ENCODE peak calls at places on chromosomes 4 and X, in eight cellular contexts. One of them, this sample, is unnamed.

GRCh38 chr4:172709376-172709775 is 459.2 kb upstream of the GALNT7 start:
- DNase-seq in stomach: no peak
- DNase-seq in brain microvascular endothelial cell: no peak
- DNase-seq in fibroblast of mammary gland: no peak
- DNase-seq in vagina: no peak
- DNase-seq in cardiac muscle cell: no peak
- DNase-seq in HFF-Myc: no peak
- DNase-seq in fibroblast of lung: no peak
- DNase-seq in this sample: no peak

GRCh38 chrX:49999048-49999447 is 76.7 kb downstream of the CLCN5 start:
- DNase-seq in HFF-Myc: peak
- DNase-seq in vagina: no peak
- DNase-seq in stomach: no peak
- DNase-seq in fibroblast of mammary gland: peak
- DNase-seq in brain microvascular endothelial cell: no peak
- DNase-seq in fibroblast of lung: peak
- DNase-seq in cardiac muscle cell: no peak
- DNase-seq in this sample: no peak

GRCh38 chr4:117983541-117984451 is 50.5 kb upstream of the NDST3 start:
- DNase-seq in fibroblast of mammary gland: no peak
- DNase-seq in stomach: no peak
- DNase-seq in cardiac muscle cell: peak
- DNase-seq in vagina: no peak
- DNase-seq in fibroblast of lung: peak
- DNase-seq in HFF-Myc: peak
- DNase-seq in brain microvascular endothelial cell: no peak
- DNase-seq in this sample: no peak

GRCh38 chr4:29014555-29014954 is 1705.6 kb upstream of the PCDH7 start:
- DNase-seq in vagina: no peak
- DNase-seq in HFF-Myc: no peak
- DNase-seq in fibroblast of mammary gland: no peak
- DNase-seq in cardiac muscle cell: no peak
- DNase-seq in brain microvascular endothelial cell: no peak
- DNase-seq in stomach: no peak
- DNase-seq in fibroblast of lung: no peak
- DNase-seq in this sample: no peak

GRCh38 chr4:39255266-39255665 is 72.9 kb downstream of the WDR19 start:
- DNase-seq in fibroblast of lung: peak
- DNase-seq in vagina: no peak
- DNase-seq in fibroblast of mammary gland: peak
- DNase-seq in stomach: no peak
- DNase-seq in brain microvascular endothelial cell: peak
- DNase-seq in cardiac muscle cell: peak
- DNase-seq in HFF-Myc: peak
- DNase-seq in this sample: no peak

GRCh38 chrX:151825927-151826471 is 86.7 kb upstream of the MAGEA4 start:
- DNase-seq in HFF-Myc: peak
- DNase-seq in fibroblast of mammary gland: peak
- DNase-seq in vagina: no peak
- DNase-seq in cardiac muscle cell: peak
- DNase-seq in fibroblast of lung: peak
- DNase-seq in stomach: no peak
- DNase-seq in brain microvascular endothelial cell: peak
- DNase-seq in this sample: no peak

GRCh38 chrX:13673016-13673415 is 15.9 kb upstream of the RAB9A start:
- DNase-seq in stomach: no peak
- DNase-seq in brain microvascular endothelial cell: no peak
- DNase-seq in vagina: no peak
- DNase-seq in HFF-Myc: no peak
- DNase-seq in fibroblast of mammary gland: no peak
- DNase-seq in fibroblast of lung: no peak
- DNase-seq in cardiac muscle cell: no peak
- DNase-seq in this sample: no peak

GRCh38 chr4:48565362-48566083 is 75.5 kb downstream of the ZAR1 start:
- DNase-seq in fibroblast of mammary gland: no peak
- DNase-seq in HFF-Myc: no peak
- DNase-seq in vagina: no peak
- DNase-seq in cardiac muscle cell: no peak
- DNase-seq in brain microvascular endothelial cell: no peak
- DNase-seq in stomach: no peak
- DNase-seq in fibroblast of lung: no peak
- DNase-seq in this sample: no peak

GRCh38 chr4:6541789-6542188 is 33.2 kb upstream of the MAN2B2 start:
- DNase-seq in fibroblast of lung: no peak
- DNase-seq in fibroblast of mammary gland: no peak
- DNase-seq in HFF-Myc: no peak
- DNase-seq in cardiac muscle cell: no peak
- DNase-seq in stomach: no peak
- DNase-seq in vagina: no peak
- DNase-seq in brain microvascular endothelial cell: no peak
- DNase-seq in this sample: no peak

GRCh38 chr4:186021461-186022167 is 47.3 kb upstream of the TLR3 start:
- DNase-seq in cardiac muscle cell: peak
- DNase-seq in brain microvascular endothelial cell: peak
- DNase-seq in HFF-Myc: no peak
- DNase-seq in stomach: no peak
- DNase-seq in fibroblast of mammary gland: peak
- DNase-seq in fibroblast of lung: peak
- DNase-seq in vagina: no peak
- DNase-seq in this sample: peak

GRCh38 chr4:145132521-145133098 is 34.5 kb downstream of the ABCE1 start:
- DNase-seq in cardiac muscle cell: peak
- DNase-seq in HFF-Myc: no peak
- DNase-seq in fibroblast of lung: peak
- DNase-seq in stomach: no peak
- DNase-seq in fibroblast of mammary gland: peak
- DNase-seq in vagina: no peak
- DNase-seq in brain microvascular endothelial cell: peak
- DNase-seq in this sample: no peak

GRCh38 chr4:123616970-123617392 is 220.4 kb downstream of the SPRY1 start:
- DNase-seq in fibroblast of lung: peak
- DNase-seq in HFF-Myc: no peak
- DNase-seq in vagina: no peak
- DNase-seq in cardiac muscle cell: peak
- DNase-seq in brain microvascular endothelial cell: peak
- DNase-seq in fibroblast of mammary gland: peak
- DNase-seq in stomach: peak
- DNase-seq in this sample: no peak

GRCh38 chr4:147842573-147842972 is 110.7 kb downstream of the ARHGAP10 start:
- DNase-seq in HFF-Myc: no peak
- DNase-seq in fibroblast of mammary gland: peak
- DNase-seq in brain microvascular endothelial cell: peak
- DNase-seq in cardiac muscle cell: peak
- DNase-seq in vagina: no peak
- DNase-seq in stomach: no peak
- DNase-seq in fibroblast of lung: peak
- DNase-seq in this sample: no peak

GRCh38 chr4:121898150-121898549 is 27.9 kb upstream of the BBS7 start:
- DNase-seq in brain microvascular endothelial cell: no peak
- DNase-seq in fibroblast of mammary gland: no peak
- DNase-seq in vagina: no peak
- DNase-seq in fibroblast of lung: no peak
- DNase-seq in HFF-Myc: no peak
- DNase-seq in stomach: no peak
- DNase-seq in cardiac muscle cell: no peak
- DNase-seq in this sample: peak

GRCh38 chr4:146054676-146055075 is 116.1 kb upstream of the ZNF827 start:
- DNase-seq in HFF-Myc: no peak
- DNase-seq in fibroblast of lung: peak
- DNase-seq in fibroblast of mammary gland: no peak
- DNase-seq in cardiac muscle cell: no peak
- DNase-seq in brain microvascular endothelial cell: no peak
- DNase-seq in stomach: no peak
- DNase-seq in vagina: no peak
- DNase-seq in this sample: no peak

GRCh38 chr4:141132689-141133145 is 552 bp downstream of the RNF150 start:
- DNase-seq in cardiac muscle cell: peak
- DNase-seq in stomach: no peak
- DNase-seq in fibroblast of mammary gland: no peak
- DNase-seq in HFF-Myc: no peak
- DNase-seq in brain microvascular endothelial cell: peak
- DNase-seq in fibroblast of lung: peak
- DNase-seq in vagina: no peak
- DNase-seq in this sample: peak

GRCh38 chr4:150080335-150080734 is 2.1 kb downstream of the DCLK2 start:
- DNase-seq in cardiac muscle cell: peak
- DNase-seq in fibroblast of lung: peak
- DNase-seq in HFF-Myc: peak
- DNase-seq in stomach: no peak
- DNase-seq in vagina: no peak
- DNase-seq in fibroblast of mammary gland: peak
- DNase-seq in brain microvascular endothelial cell: peak
- DNase-seq in this sample: no peak

GRCh38 chr4:147078875-147079658 is 133.4 kb upstream of the TTC29 start:
- DNase-seq in fibroblast of mammary gland: no peak
- DNase-seq in cardiac muscle cell: peak
- DNase-seq in stomach: no peak
- DNase-seq in fibroblast of lung: peak
- DNase-seq in HFF-Myc: no peak
- DNase-seq in brain microvascular endothelial cell: peak
- DNase-seq in vagina: no peak
- DNase-seq in this sample: no peak

GRCh38 chr4:98803287-98803677 is 125.7 kb downstream of the EIF4E start:
- DNase-seq in HFF-Myc: no peak
- DNase-seq in vagina: no peak
- DNase-seq in fibroblast of mammary gland: no peak
- DNase-seq in cardiac muscle cell: peak
- DNase-seq in stomach: no peak
- DNase-seq in fibroblast of lung: no peak
- DNase-seq in brain microvascular endothelial cell: no peak
- DNase-seq in this sample: no peak

GRCh38 chrX:18368402-18368801 is 13.9 kb upstream of the SCML2 start:
- DNase-seq in cardiac muscle cell: no peak
- DNase-seq in HFF-Myc: no peak
- DNase-seq in fibroblast of mammary gland: no peak
- DNase-seq in stomach: no peak
- DNase-seq in fibroblast of lung: no peak
- DNase-seq in vagina: no peak
- DNase-seq in brain microvascular endothelial cell: no peak
- DNase-seq in this sample: no peak

GRCh38 chr4:182391111-182391684 is 148.0 kb downstream of the TENM3 start:
- DNase-seq in brain microvascular endothelial cell: no peak
- DNase-seq in stomach: no peak
- DNase-seq in vagina: no peak
- DNase-seq in cardiac muscle cell: no peak
- DNase-seq in fibroblast of mammary gland: no peak
- DNase-seq in HFF-Myc: no peak
- DNase-seq in fibroblast of lung: no peak
- DNase-seq in this sample: no peak
- TF ChIP-seq CTCF in brain microvascular endothelial cell: no peak
- TF ChIP-seq CTCF in stomach: no peak
- TF ChIP-seq CTCF in vagina: no peak
- TF ChIP-seq CTCF in cardiac muscle cell: no peak
- TF ChIP-seq CTCF in fibroblast of mammary gland: no peak
- TF ChIP-seq CTCF in HFF-Myc: no peak
- TF ChIP-seq CTCF in fibroblast of lung: no peak
- TF ChIP-seq CTCF in this sample: no peak

DNA sequence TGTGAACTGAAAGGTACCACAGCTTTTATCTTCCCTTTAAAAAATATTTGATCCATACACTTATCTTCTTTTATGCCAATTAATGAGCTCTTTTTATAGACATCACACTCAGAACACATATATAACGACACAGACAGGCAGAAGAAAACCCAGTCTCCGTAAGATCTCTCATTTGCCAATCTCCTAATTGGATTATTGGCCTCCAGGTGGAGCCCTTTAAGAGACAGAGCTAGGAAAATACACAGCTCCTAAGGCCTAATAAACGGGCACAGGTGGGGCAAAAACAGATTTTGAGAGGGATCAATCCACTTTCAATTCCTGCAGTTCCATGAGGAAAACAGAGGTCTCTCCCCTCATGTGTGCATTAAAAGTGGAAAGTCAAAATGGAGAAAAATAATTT is 1495.4 kb downstream of the RPA4 start:
- DNase-seq in fibroblast of mammary gland: no peak
- DNase-seq in vagina: no peak
- DNase-seq in cardiac muscle cell: no peak
- DNase-seq in fibroblast of lung: no peak
- DNase-seq in stomach: no peak
- DNase-seq in HFF-Myc: no peak
- DNase-seq in brain microvascular endothelial cell: no peak
- DNase-seq in this sample: no peak
- TF ChIP-seq CTCF in fibroblast of mammary gland: no peak
- TF ChIP-seq CTCF in vagina: no peak
- TF ChIP-seq CTCF in cardiac muscle cell: no peak
- TF ChIP-seq CTCF in fibroblast of lung: no peak
- TF ChIP-seq CTCF in stomach: no peak
- TF ChIP-seq CTCF in HFF-Myc: no peak
- TF ChIP-seq CTCF in brain microvascular endothelial cell: no peak
- TF ChIP-seq CTCF in this sample: no peak

GRCh38 chr4:4575284-4576211 is 33.7 kb upstream of the STX18 start:
- DNase-seq in stomach: peak
- DNase-seq in fibroblast of mammary gland: peak
- DNase-seq in HFF-Myc: no peak
- DNase-seq in cardiac muscle cell: peak
- DNase-seq in fibroblast of lung: peak
- DNase-seq in vagina: no peak
- DNase-seq in brain microvascular endothelial cell: peak
- DNase-seq in this sample: peak
- TF ChIP-seq CTCF in stomach: no peak
- TF ChIP-seq CTCF in fibroblast of mammary gland: no peak
- TF ChIP-seq CTCF in HFF-Myc: peak
- TF ChIP-seq CTCF in cardiac muscle cell: peak
- TF ChIP-seq CTCF in fibroblast of lung: no peak
- TF ChIP-seq CTCF in vagina: peak
- TF ChIP-seq CTCF in brain microvascular endothelial cell: peak
- TF ChIP-seq CTCF in this sample: no peak

GRCh38 chr4:138494931-138495330 is 252.8 kb upstream of the SLC7A11 start:
- DNase-seq in fibroblast of mammary gland: peak
- DNase-seq in HFF-Myc: peak
- DNase-seq in stomach: no peak
- DNase-seq in vagina: no peak
- DNase-seq in fibroblast of lung: peak
- DNase-seq in brain microvascular endothelial cell: peak
- DNase-seq in cardiac muscle cell: peak
- DNase-seq in this sample: peak
- TF ChIP-seq CTCF in fibroblast of mammary gland: no peak
- TF ChIP-seq CTCF in HFF-Myc: no peak
- TF ChIP-seq CTCF in stomach: no peak
- TF ChIP-seq CTCF in vagina: no peak
- TF ChIP-seq CTCF in fibroblast of lung: no peak
- TF ChIP-seq CTCF in brain microvascular endothelial cell: peak
- TF ChIP-seq CTCF in cardiac muscle cell: peak
- TF ChIP-seq CTCF in this sample: peak